ENCODE peak calls at places on chromosomes 11 and 22, in seven cellular contexts. One of them, this sample, is unnamed.
A peak's percentile ranks its signal among the peaks of the same experiment; 100 is the strongest.

GRCh38 chr11:72297828-72298227 is 53.9 kb upstream of the PHOX2A start:
- DNase-seq in activated gamma-delta T cell: no peak
- DNase-seq in NCI-H2171 treated with DMSO at 0.1 percent for 48 hours: no peak
- DNase-seq in iris pigment epithelial cell: no peak
- DNase-seq in stimulated activated CD4-positive, alpha-beta T cell treated with anti-CD3 and anti-CD28 coated beads, Interleukin-1b, Interleukin-23, amount 100 ng/mL, for 24 hours: no peak
- DNase-seq in activated CD4-positive, CD25-positive, alpha-beta regulatory T cell: no peak
- DNase-seq in GOT3: no peak
- DNase-seq in this sample: no peak

GRCh38 chr11:83827940-83828554 is 541.9 kb upstream of the CCDC90B start:
- DNase-seq in activated gamma-delta T cell: no peak
- DNase-seq in NCI-H2171 treated with DMSO at 0.1 percent for 48 hours: peak; percentile 27
- DNase-seq in iris pigment epithelial cell: peak; percentile 45
- DNase-seq in stimulated activated CD4-positive, alpha-beta T cell treated with anti-CD3 and anti-CD28 coated beads, Interleukin-1b, Interleukin-23, amount 100 ng/mL, for 24 hours: no peak
- DNase-seq in activated CD4-positive, CD25-positive, alpha-beta regulatory T cell: no peak
- DNase-seq in GOT3: no peak
- DNase-seq in this sample: no peak

GRCh38 chr11:76506833-76507232 is 62.0 kb downstream of the EMSY start:
- DNase-seq in activated gamma-delta T cell: no peak
- DNase-seq in NCI-H2171 treated with DMSO at 0.1 percent for 48 hours: no peak
- DNase-seq in iris pigment epithelial cell: no peak
- DNase-seq in stimulated activated CD4-positive, alpha-beta T cell treated with anti-CD3 and anti-CD28 coated beads, Interleukin-1b, Interleukin-23, amount 100 ng/mL, for 24 hours: no peak
- DNase-seq in activated CD4-positive, CD25-positive, alpha-beta regulatory T cell: no peak
- DNase-seq in GOT3: no peak
- DNase-seq in this sample: no peak

GRCh38 chr11:96134622-96135021 is 208.4 kb downstream of the MAML2 start:
- DNase-seq in activated gamma-delta T cell: no peak
- DNase-seq in NCI-H2171 treated with DMSO at 0.1 percent for 48 hours: no peak
- DNase-seq in iris pigment epithelial cell: peak; percentile 62
- DNase-seq in stimulated activated CD4-positive, alpha-beta T cell treated with anti-CD3 and anti-CD28 coated beads, Interleukin-1b, Interleukin-23, amount 100 ng/mL, for 24 hours: no peak
- DNase-seq in activated CD4-positive, CD25-positive, alpha-beta regulatory T cell: no peak
- DNase-seq in GOT3: no peak
- DNase-seq in this sample: no peak

GRCh38 chr22:28299760-28300159 is 379.9 kb downstream of the TTC28 start:
- DNase-seq in activated gamma-delta T cell: no peak
- DNase-seq in NCI-H2171 treated with DMSO at 0.1 percent for 48 hours: no peak
- DNase-seq in iris pigment epithelial cell: peak; percentile 16
- DNase-seq in stimulated activated CD4-positive, alpha-beta T cell treated with anti-CD3 and anti-CD28 coated beads, Interleukin-1b, Interleukin-23, amount 100 ng/mL, for 24 hours: no peak
- DNase-seq in activated CD4-positive, CD25-positive, alpha-beta regulatory T cell: no peak
- DNase-seq in GOT3: no peak
- DNase-seq in this sample: no peak

GRCh38 chr11:134026655-134027343 is 42.1 kb upstream of the JAM3 start:
- DNase-seq in activated gamma-delta T cell: no peak
- DNase-seq in NCI-H2171 treated with DMSO at 0.1 percent for 48 hours: no peak
- DNase-seq in iris pigment epithelial cell: no peak
- DNase-seq in stimulated activated CD4-positive, alpha-beta T cell treated with anti-CD3 and anti-CD28 coated beads, Interleukin-1b, Interleukin-23, amount 100 ng/mL, for 24 hours: no peak
- DNase-seq in activated CD4-positive, CD25-positive, alpha-beta regulatory T cell: no peak
- DNase-seq in GOT3: no peak
- DNase-seq in this sample: no peak

GRCh38 chr22:42939941-42940653 is 74.9 kb downstream of the PACSIN2 start:
- DNase-seq in activated gamma-delta T cell: no peak
- DNase-seq in NCI-H2171 treated with DMSO at 0.1 percent for 48 hours: peak; percentile 26
- DNase-seq in iris pigment epithelial cell: peak; percentile 89
- DNase-seq in stimulated activated CD4-positive, alpha-beta T cell treated with anti-CD3 and anti-CD28 coated beads, Interleukin-1b, Interleukin-23, amount 100 ng/mL, for 24 hours: no peak
- DNase-seq in activated CD4-positive, CD25-positive, alpha-beta regulatory T cell: no peak
- DNase-seq in GOT3: no peak
- DNase-seq in this sample: no peak

GRCh38 chr22:20406686-20407408 is 12.9 kb downstream of the ZNF74 start:
- DNase-seq in activated gamma-delta T cell: no peak
- DNase-seq in NCI-H2171 treated with DMSO at 0.1 percent for 48 hours: no peak
- DNase-seq in iris pigment epithelial cell: no peak
- DNase-seq in stimulated activated CD4-positive, alpha-beta T cell treated with anti-CD3 and anti-CD28 coated beads, Interleukin-1b, Interleukin-23, amount 100 ng/mL, for 24 hours: no peak
- DNase-seq in activated CD4-positive, CD25-positive, alpha-beta regulatory T cell: no peak
- DNase-seq in GOT3: no peak
- DNase-seq in this sample: no peak

GRCh38 chr22:20650294-20651207 is 123.4 kb upstream of the SERPIND1 start:
- DNase-seq in activated gamma-delta T cell: no peak
- DNase-seq in NCI-H2171 treated with DMSO at 0.1 percent for 48 hours: no peak
- DNase-seq in iris pigment epithelial cell: no peak
- DNase-seq in stimulated activated CD4-positive, alpha-beta T cell treated with anti-CD3 and anti-CD28 coated beads, Interleukin-1b, Interleukin-23, amount 100 ng/mL, for 24 hours: no peak
- DNase-seq in activated CD4-positive, CD25-positive, alpha-beta regulatory T cell: no peak
- DNase-seq in GOT3: no peak
- DNase-seq in this sample: no peak

GRCh38 chr11:118609380-118610219 is 2.2 kb downstream of the PHLDB1 start:
- DNase-seq in activated gamma-delta T cell: peak; percentile 22
- DNase-seq in NCI-H2171 treated with DMSO at 0.1 percent for 48 hours: no peak
- DNase-seq in iris pigment epithelial cell: peak; percentile 44
- DNase-seq in stimulated activated CD4-positive, alpha-beta T cell treated with anti-CD3 and anti-CD28 coated beads, Interleukin-1b, Interleukin-23, amount 100 ng/mL, for 24 hours: peak; percentile 5
- DNase-seq in activated CD4-positive, CD25-positive, alpha-beta regulatory T cell: no peak
- DNase-seq in GOT3: no peak
- DNase-seq in this sample: no peak

GRCh38 chr11:113587318-113587739 is 112.1 kb upstream of the DRD2 start:
- DNase-seq in activated gamma-delta T cell: no peak
- DNase-seq in NCI-H2171 treated with DMSO at 0.1 percent for 48 hours: no peak
- DNase-seq in iris pigment epithelial cell: no peak
- DNase-seq in stimulated activated CD4-positive, alpha-beta T cell treated with anti-CD3 and anti-CD28 coated beads, Interleukin-1b, Interleukin-23, amount 100 ng/mL, for 24 hours: peak; percentile 3
- DNase-seq in activated CD4-positive, CD25-positive, alpha-beta regulatory T cell: no peak
- DNase-seq in GOT3: no peak
- DNase-seq in this sample: no peak

GRCh38 chr11:102205805-102206204 is 95.6 kb downstream of the YAP1 start:
- DNase-seq in activated gamma-delta T cell: no peak
- DNase-seq in NCI-H2171 treated with DMSO at 0.1 percent for 48 hours: no peak
- DNase-seq in iris pigment epithelial cell: no peak
- DNase-seq in stimulated activated CD4-positive, alpha-beta T cell treated with anti-CD3 and anti-CD28 coated beads, Interleukin-1b, Interleukin-23, amount 100 ng/mL, for 24 hours: no peak
- DNase-seq in activated CD4-positive, CD25-positive, alpha-beta regulatory T cell: no peak
- DNase-seq in GOT3: no peak
- DNase-seq in this sample: no peak

GRCh38 chr11:94837317-94837716 is 69.2 kb downstream of the AMOTL1 start:
- DNase-seq in activated gamma-delta T cell: no peak
- DNase-seq in NCI-H2171 treated with DMSO at 0.1 percent for 48 hours: no peak
- DNase-seq in iris pigment epithelial cell: no peak
- DNase-seq in stimulated activated CD4-positive, alpha-beta T cell treated with anti-CD3 and anti-CD28 coated beads, Interleukin-1b, Interleukin-23, amount 100 ng/mL, for 24 hours: no peak
- DNase-seq in activated CD4-positive, CD25-positive, alpha-beta regulatory T cell: no peak
- DNase-seq in GOT3: no peak
- DNase-seq in this sample: no peak

GRCh38 chr11:129143335-129143734 is 48.8 kb downstream of the ARHGAP32 start:
- DNase-seq in activated gamma-delta T cell: no peak
- DNase-seq in NCI-H2171 treated with DMSO at 0.1 percent for 48 hours: no peak
- DNase-seq in iris pigment epithelial cell: peak; percentile 99
- DNase-seq in stimulated activated CD4-positive, alpha-beta T cell treated with anti-CD3 and anti-CD28 coated beads, Interleukin-1b, Interleukin-23, amount 100 ng/mL, for 24 hours: no peak
- DNase-seq in activated CD4-positive, CD25-positive, alpha-beta regulatory T cell: no peak
- DNase-seq in GOT3: peak; percentile 33
- DNase-seq in this sample: no peak

GRCh38 chr11:24587655-24588054 is 90.8 kb downstream of the LUZP2 start:
- DNase-seq in activated gamma-delta T cell: no peak
- DNase-seq in NCI-H2171 treated with DMSO at 0.1 percent for 48 hours: no peak
- DNase-seq in iris pigment epithelial cell: peak; percentile 41
- DNase-seq in stimulated activated CD4-positive, alpha-beta T cell treated with anti-CD3 and anti-CD28 coated beads, Interleukin-1b, Interleukin-23, amount 100 ng/mL, for 24 hours: no peak
- DNase-seq in activated CD4-positive, CD25-positive, alpha-beta regulatory T cell: no peak
- DNase-seq in GOT3: no peak
- DNase-seq in this sample: no peak

GRCh38 chr11:1817511-1817910 is 17.3 kb upstream of the SYT8 start:
- DNase-seq in activated gamma-delta T cell: no peak
- DNase-seq in NCI-H2171 treated with DMSO at 0.1 percent for 48 hours: no peak
- DNase-seq in iris pigment epithelial cell: no peak
- DNase-seq in stimulated activated CD4-positive, alpha-beta T cell treated with anti-CD3 and anti-CD28 coated beads, Interleukin-1b, Interleukin-23, amount 100 ng/mL, for 24 hours: no peak
- DNase-seq in activated CD4-positive, CD25-positive, alpha-beta regulatory T cell: no peak
- DNase-seq in GOT3: no peak
- DNase-seq in this sample: no peak

GRCh38 chr11:10809373-10810199 is 860 bp upstream of the EIF4G2 start:
- DNase-seq in activated gamma-delta T cell: peak; percentile 18
- DNase-seq in NCI-H2171 treated with DMSO at 0.1 percent for 48 hours: no peak
- DNase-seq in iris pigment epithelial cell: peak; percentile 68
- DNase-seq in stimulated activated CD4-positive, alpha-beta T cell treated with anti-CD3 and anti-CD28 coated beads, Interleukin-1b, Interleukin-23, amount 100 ng/mL, for 24 hours: no peak
- DNase-seq in activated CD4-positive, CD25-positive, alpha-beta regulatory T cell: peak; percentile 41
- DNase-seq in GOT3: no peak
- DNase-seq in this sample: no peak

GRCh38 chr11:94018721-94019120 is 2.4 kb upstream of the HEPHL1 start:
- DNase-seq in activated gamma-delta T cell: no peak
- DNase-seq in NCI-H2171 treated with DMSO at 0.1 percent for 48 hours: no peak
- DNase-seq in iris pigment epithelial cell: no peak
- DNase-seq in stimulated activated CD4-positive, alpha-beta T cell treated with anti-CD3 and anti-CD28 coated beads, Interleukin-1b, Interleukin-23, amount 100 ng/mL, for 24 hours: no peak
- DNase-seq in activated CD4-positive, CD25-positive, alpha-beta regulatory T cell: no peak
- DNase-seq in GOT3: no peak
- DNase-seq in this sample: no peak

GRCh38 chr11:68264741-68265540 is 6.8 kb downstream of the C11orf24 start:
- DNase-seq in activated gamma-delta T cell: no peak
- DNase-seq in NCI-H2171 treated with DMSO at 0.1 percent for 48 hours: no peak
- DNase-seq in iris pigment epithelial cell: no peak
- DNase-seq in stimulated activated CD4-positive, alpha-beta T cell treated with anti-CD3 and anti-CD28 coated beads, Interleukin-1b, Interleukin-23, amount 100 ng/mL, for 24 hours: no peak
- DNase-seq in activated CD4-positive, CD25-positive, alpha-beta regulatory T cell: no peak
- DNase-seq in GOT3: no peak
- DNase-seq in this sample: no peak

GRCh38 chr11:9263840-9264380 is 1.2 kb downstream of the DENND5A start:
- DNase-seq in activated gamma-delta T cell: no peak
- DNase-seq in NCI-H2171 treated with DMSO at 0.1 percent for 48 hours: no peak
- DNase-seq in iris pigment epithelial cell: peak; percentile 38
- DNase-seq in stimulated activated CD4-positive, alpha-beta T cell treated with anti-CD3 and anti-CD28 coated beads, Interleukin-1b, Interleukin-23, amount 100 ng/mL, for 24 hours: peak; percentile 30
- DNase-seq in activated CD4-positive, CD25-positive, alpha-beta regulatory T cell: no peak
- DNase-seq in GOT3: no peak
- DNase-seq in this sample: no peak

GRCh38 chr22:42699953-42700352 is 20.7 kb downstream of the A4GALT start:
- DNase-seq in activated gamma-delta T cell: no peak
- DNase-seq in NCI-H2171 treated with DMSO at 0.1 percent for 48 hours: no peak
- DNase-seq in iris pigment epithelial cell: no peak
- DNase-seq in stimulated activated CD4-positive, alpha-beta T cell treated with anti-CD3 and anti-CD28 coated beads, Interleukin-1b, Interleukin-23, amount 100 ng/mL, for 24 hours: no peak
- DNase-seq in activated CD4-positive, CD25-positive, alpha-beta regulatory T cell: no peak
- DNase-seq in GOT3: no peak
- DNase-seq in this sample: no peak

GRCh38 chr11:18772211-18772610 is 19.4 kb downstream of the PTPN5 start:
- DNase-seq in activated gamma-delta T cell: no peak
- DNase-seq in NCI-H2171 treated with DMSO at 0.1 percent for 48 hours: no peak
- DNase-seq in iris pigment epithelial cell: no peak
- DNase-seq in stimulated activated CD4-positive, alpha-beta T cell treated with anti-CD3 and anti-CD28 coated beads, Interleukin-1b, Interleukin-23, amount 100 ng/mL, for 24 hours: no peak
- DNase-seq in activated CD4-positive, CD25-positive, alpha-beta regulatory T cell: no peak
- DNase-seq in GOT3: no peak
- DNase-seq in this sample: no peak

GRCh38 chr11:35352107-35352888 is 67.1 kb downstream of the SLC1A2 start:
- DNase-seq in activated gamma-delta T cell: no peak
- DNase-seq in NCI-H2171 treated with DMSO at 0.1 percent for 48 hours: no peak
- DNase-seq in iris pigment epithelial cell: peak; percentile 67
- DNase-seq in stimulated activated CD4-positive, alpha-beta T cell treated with anti-CD3 and anti-CD28 coated beads, Interleukin-1b, Interleukin-23, amount 100 ng/mL, for 24 hours: no peak
- DNase-seq in activated CD4-positive, CD25-positive, alpha-beta regulatory T cell: no peak
- DNase-seq in GOT3: no peak
- DNase-seq in this sample: no peak

GRCh38 chr22:25053153-25053805 is 100.8 kb downstream of the KIAA1671 start:
- DNase-seq in activated gamma-delta T cell: no peak
- DNase-seq in NCI-H2171 treated with DMSO at 0.1 percent for 48 hours: no peak
- DNase-seq in iris pigment epithelial cell: no peak
- DNase-seq in stimulated activated CD4-positive, alpha-beta T cell treated with anti-CD3 and anti-CD28 coated beads, Interleukin-1b, Interleukin-23, amount 100 ng/mL, for 24 hours: no peak
- DNase-seq in activated CD4-positive, CD25-positive, alpha-beta regulatory T cell: no peak
- DNase-seq in GOT3: no peak
- DNase-seq in this sample: no peak

GRCh38 chr11:27390318-27390958 is 27.4 kb upstream of the CCDC34 start:
- DNase-seq in activated gamma-delta T cell: no peak
- DNase-seq in NCI-H2171 treated with DMSO at 0.1 percent for 48 hours: no peak
- DNase-seq in iris pigment epithelial cell: no peak
- DNase-seq in stimulated activated CD4-positive, alpha-beta T cell treated with anti-CD3 and anti-CD28 coated beads, Interleukin-1b, Interleukin-23, amount 100 ng/mL, for 24 hours: no peak
- DNase-seq in activated CD4-positive, CD25-positive, alpha-beta regulatory T cell: no peak
- DNase-seq in GOT3: no peak
- DNase-seq in this sample: no peak

GRCh38 chr22:31036671-31037550 is 44.2 kb upstream of the SMTN start:
- DNase-seq in activated gamma-delta T cell: no peak
- DNase-seq in NCI-H2171 treated with DMSO at 0.1 percent for 48 hours: peak; percentile 3
- DNase-seq in iris pigment epithelial cell: peak; percentile 47
- DNase-seq in stimulated activated CD4-positive, alpha-beta T cell treated with anti-CD3 and anti-CD28 coated beads, Interleukin-1b, Interleukin-23, amount 100 ng/mL, for 24 hours: no peak
- DNase-seq in activated CD4-positive, CD25-positive, alpha-beta regulatory T cell: no peak
- DNase-seq in GOT3: peak; percentile 18
- DNase-seq in this sample: no peak

GRCh38 chr11:71117311-71117710 is 135.1 kb downstream of the SHANK2 start:
- DNase-seq in activated gamma-delta T cell: no peak
- DNase-seq in NCI-H2171 treated with DMSO at 0.1 percent for 48 hours: no peak
- DNase-seq in iris pigment epithelial cell: no peak
- DNase-seq in stimulated activated CD4-positive, alpha-beta T cell treated with anti-CD3 and anti-CD28 coated beads, Interleukin-1b, Interleukin-23, amount 100 ng/mL, for 24 hours: no peak
- DNase-seq in activated CD4-positive, CD25-positive, alpha-beta regulatory T cell: no peak
- DNase-seq in GOT3: no peak
- DNase-seq in this sample: no peak

This sample was measured in cerebellar nuclear complex.